ENCODE peak calls at places on chromosome 2, in ten cellular contexts. J, B, P, I, H, E, F, A, S and N are unnamed samples.
A peak's percentile ranks its signal among the peaks of the same experiment; 100 is the strongest.

GRCh38 chr2:23925702-23926288 is 1.1 kb downstream of the ATAD2B start:
- DNase-seq in B (peak; percentile 76), F (no peak), S (peak; percentile 51), I (no peak), J (no peak), A (no peak), H (peak; percentile 79), E (peak; percentile 45), P (peak; percentile 69), N (peak; percentile 70)

GRCh38 chr2:173076557-173077345 is 1.1 kb downstream of the MAP3K20 start:
- DNase-seq in B (peak; percentile 57), H (no peak), F (peak; percentile 87), E (peak; percentile 37), A (peak; percentile 55), I (peak; percentile 50), P (peak; percentile 82), J (peak; percentile 62), S (peak; percentile 74), N (peak; percentile 67)

GRCh38 chr2:27442282-27442980 is at the start of gene KRTCAP3:
- DNase-seq in B (no peak), P (peak; percentile 86), E (no peak), J (peak; percentile 62), F (peak; percentile 88), H (no peak), S (peak; percentile 96), I (peak; percentile 27), A (peak; percentile 83), N (peak; percentile 39)

GRCh38 chr2:219254590-219255219 is 987 bp upstream of the TUBA4A start:
- DNase-seq in S (no peak), I (no peak), J (peak; percentile 44), P (peak; percentile 39), E (no peak), B (no peak), F (no peak), H (peak; percentile 64), A (no peak), N (no peak)

GRCh38 chr2:28300489-28300888 is 92.2 kb upstream of the FOSL2 start:
- DNase-seq in I (no peak), F (no peak), A (no peak), S (no peak), B (no peak), P (no peak), J (no peak), H (no peak), E (no peak), N (no peak)

GRCh38 chr2:74532222-74532621 is 2.5 kb downstream of the HTRA2 start:
- DNase-seq in P (no peak), J (no peak), F (no peak), H (no peak), I (no peak), E (peak; percentile 75), A (no peak), S (no peak), B (no peak), N (no peak)

GRCh38 chr2:23836505-23836904 is 90.4 kb downstream of the ATAD2B start:
- DNase-seq in H (no peak), B (no peak), A (no peak), I (no peak), F (no peak), S (no peak), E (no peak), J (no peak), P (no peak), N (no peak)

GRCh38 chr2:43190305-43191052 is 35.9 kb downstream of the ZFP36L2 start:
- DNase-seq in E (no peak), A (no peak), B (no peak), I (no peak), P (no peak), J (no peak), S (no peak), H (no peak), F (no peak), N (no peak)

GRCh38 chr2:140947236-140947635 is 1183.6 kb downstream of the LRP1B start:
- DNase-seq in I (no peak), B (no peak), E (no peak), A (no peak), H (no peak), J (no peak), F (no peak), S (no peak), P (no peak), N (no peak)

GRCh38 chr2:48845719-48846118 is 90.2 kb upstream of the LHCGR start:
- DNase-seq in I (no peak), J (no peak), P (no peak), A (no peak), S (no peak), F (no peak), B (no peak), H (no peak), E (no peak), N (no peak)

GRCh38 chr2:128448331-128449225 is 129.9 kb upstream of the HS6ST1 start:
- DNase-seq in J (no peak), A (peak; percentile 34), P (no peak), I (no peak), H (peak; percentile 30), S (no peak), F (peak; percentile 59), B (peak; percentile 4), E (no peak), N (peak; percentile 16)

GRCh38 chr2:156110890-156111289 is 221.6 kb downstream of the NR4A2 start:
- DNase-seq in B (peak; percentile 16), P (no peak), F (no peak), J (no peak), H (no peak), S (peak; percentile 70), A (no peak), I (no peak), E (peak; percentile 46), N (no peak)

GRCh38 chr2:204834716-204835115 is 289.4 kb downstream of the PARD3B start:
- DNase-seq in S (no peak), J (no peak), A (no peak), E (no peak), P (no peak), B (no peak), I (no peak), H (no peak), F (no peak), N (no peak)

GRCh38 chr2:120066708-120067547 is 54.1 kb downstream of the EPB41L5 start:
- DNase-seq in I (no peak), B (no peak), S (no peak), P (no peak), F (no peak), J (no peak), H (no peak), A (no peak), E (peak; percentile 88), N (no peak)

GRCh38 chr2:220394433-220394832 is 767.0 kb downstream of the SLC4A3 start:
- DNase-seq in B (no peak), F (no peak), E (peak; percentile 23), I (peak; percentile 31), A (peak; percentile 65), P (no peak), J (no peak), S (no peak), H (no peak), N (peak; percentile 21)

GRCh38 chr2:232133078-232133477 is 171.6 kb downstream of the DIS3L2 start:
- DNase-seq in B (no peak), A (no peak), S (peak; percentile 62), E (peak; percentile 7), J (no peak), F (no peak), H (no peak), I (no peak), P (no peak), N (no peak)

DNA sequence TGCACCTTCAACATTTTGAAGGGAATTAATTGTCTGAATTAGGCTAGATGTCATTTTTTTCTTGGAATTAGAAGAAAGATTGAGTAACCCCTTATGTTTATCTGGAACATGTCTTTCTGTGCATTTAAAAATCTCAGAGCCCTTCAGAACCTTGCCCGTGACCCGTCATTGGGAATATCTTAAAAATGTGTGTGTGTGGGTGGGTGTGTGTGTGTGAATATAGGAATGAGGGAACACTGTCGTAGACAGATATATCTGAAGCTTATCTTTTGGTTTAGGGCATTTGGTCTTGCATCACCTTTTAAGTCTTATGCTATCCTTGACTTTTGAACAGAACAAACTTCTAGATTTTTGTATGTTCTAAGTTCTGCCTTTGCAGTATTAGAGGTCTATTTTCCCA is 13.5 kb upstream of the IL1RL1 start:
- DNase-seq in A (no peak), H (no peak), S (no peak), E (no peak), I (no peak), F (no peak), P (no peak), B (no peak), J (no peak), N (no peak)
- H3K4me1 ChIP-seq in A (peaks cover 7% of the 10 kb centered on the region), H (no peaks in the 10 kb centered on the region), S (peaks cover under 1% of the 10 kb centered on the region), E (no peaks in the 10 kb centered on the region), I (no peaks in the 10 kb centered on the region), F (peaks cover 7% of the 10 kb centered on the region), P (no peaks in the 10 kb centered on the region), B (no peaks in the 10 kb centered on the region), J (no peaks in the 10 kb centered on the region), N (no peaks in the 10 kb centered on the region)

DNA sequence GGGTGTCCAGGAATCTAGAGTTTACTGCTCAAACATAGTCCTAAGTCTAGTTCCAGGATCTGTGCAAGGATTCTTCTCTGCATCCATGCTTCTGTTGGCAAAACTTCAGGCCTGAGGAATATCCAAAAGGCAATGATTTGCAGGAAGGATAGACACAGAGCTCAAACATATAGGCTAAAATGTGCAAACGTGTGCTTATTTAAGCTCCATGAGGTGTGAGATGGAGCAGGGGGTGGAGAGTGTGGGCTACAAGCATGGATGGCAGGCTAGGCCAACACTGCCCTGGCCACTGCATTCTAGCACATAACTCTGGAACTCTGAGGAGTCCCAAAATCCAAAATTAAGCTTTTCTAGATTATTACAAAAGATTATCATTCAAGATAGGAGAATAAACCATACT is 301.1 kb downstream of the PAX3 start:
- DNase-seq in I (no peak), S (no peak), E (no peak), P (no peak), B (no peak), H (no peak), J (no peak), A (no peak), F (no peak), N (no peak)
- H3K4me3 ChIP-seq in I (no peak overlapping the region), S (no peak overlapping the region), E (no peak overlapping the region), P (no peak overlapping the region), B (no peak overlapping the region), H (no peak overlapping the region), J (no peak overlapping the region), A (no peak overlapping the region), F (no peak overlapping the region), N (no peak overlapping the region)

DNA sequence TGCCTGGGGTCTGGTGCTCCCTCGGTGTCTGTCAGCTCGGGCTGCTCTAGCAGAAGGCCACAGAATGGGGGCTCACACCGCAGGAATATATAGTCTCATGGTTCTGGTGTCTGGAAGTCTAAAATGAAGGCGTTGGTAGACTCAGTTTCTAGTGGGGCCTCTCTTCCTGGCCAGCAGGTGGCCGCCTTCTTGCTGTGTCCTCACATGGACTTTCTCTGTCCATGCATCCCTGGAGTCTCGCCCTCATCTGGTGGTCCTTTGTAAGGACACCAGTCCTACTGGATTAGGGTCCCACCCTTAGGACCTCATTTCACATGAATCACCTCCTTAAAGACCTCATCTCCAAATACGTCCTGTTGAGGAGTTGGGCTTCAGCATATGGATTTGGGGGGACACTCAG is 65.7 kb downstream of the RRM2 start:
- DNase-seq in B (no peak), E (peak; percentile 77), F (no peak), P (no peak), J (no peak), A (no peak), S (peak; percentile 42), H (no peak), I (no peak), N (no peak)
- TF ChIP-seq CTCF in B (no peak), E (peak; percentile 49), F (no peak), P (peak; percentile 5), J (no peak), A (peak; percentile 25), S (peak; percentile 57), H (no peak), I (no peak), N (no peak)

GRCh38 chr2:36370281-36370680 is 14.7 kb downstream of the CRIM1 start:
- DNase-seq in I (no peak), H (no peak), A (no peak), B (no peak), F (no peak), P (no peak), E (no peak), J (no peak), S (no peak), N (no peak)
- H3K4me1 ChIP-seq in I (peaks cover 88% of the 10 kb centered on the region), H (no peaks in the 10 kb centered on the region), A (peaks cover 95% of the 10 kb centered on the region), B (no peaks in the 10 kb centered on the region), F (peaks cover 73% of the 10 kb centered on the region), P (peaks cover 86% of the 10 kb centered on the region), E (peaks cover 100% of the 10 kb centered on the region), J (peaks cover 34% of the 10 kb centered on the region), S (peaks cover 85% of the 10 kb centered on the region), N (peaks cover 38% of the 10 kb centered on the region)